ENCODE peak calls at places on chromosomes 3 and 15, in eight cellular contexts. One of them, this sample, is unnamed.

GRCh38 chr3:70861234-70861633 is 548.8 kb upstream of the MDFIC2 start:
- DNase-seq in neural progenitor cell: no peak
- DNase-seq in GM23248: peak; percentile 93
- DNase-seq in hepatocyte: no peak
- DNase-seq in GM23338: no peak
- DNase-seq in HCT116: no peak
- DNase-seq in SK-N-SH: no peak
- DNase-seq in PC-3: no peak
- DNase-seq in this sample: no peak

GRCh38 chr15:58951388-58952060 is 18.0 kb upstream of the SLTM start:
- DNase-seq in HCT116: peak; percentile 24
- DNase-seq in GM23338: no peak
- DNase-seq in hepatocyte: peak; percentile 15
- DNase-seq in neural progenitor cell: no peak
- DNase-seq in SK-N-SH: no peak
- DNase-seq in GM23248: peak; percentile 92
- DNase-seq in PC-3: peak; percentile 86
- DNase-seq in this sample: no peak

GRCh38 chr3:23071758-23072157 is 131.4 kb upstream of the UBE2E2 start:
- DNase-seq in SK-N-SH: no peak
- DNase-seq in neural progenitor cell: no peak
- DNase-seq in PC-3: no peak
- DNase-seq in hepatocyte: no peak
- DNase-seq in HCT116: no peak
- DNase-seq in GM23248: no peak
- DNase-seq in GM23338: no peak
- DNase-seq in this sample: no peak

GRCh38 chr15:80789836-80790235 is 10.7 kb downstream of the CEMIP start:
- DNase-seq in hepatocyte: no peak
- DNase-seq in GM23338: no peak
- DNase-seq in neural progenitor cell: no peak
- DNase-seq in HCT116: no peak
- DNase-seq in GM23248: no peak
- DNase-seq in PC-3: no peak
- DNase-seq in SK-N-SH: no peak
- DNase-seq in this sample: no peak

GRCh38 chr3:173865900-173866498 is 468.5 kb downstream of the NLGN1 start:
- DNase-seq in GM23338: peak; percentile 83
- DNase-seq in neural progenitor cell: no peak
- DNase-seq in PC-3: no peak
- DNase-seq in HCT116: no peak
- DNase-seq in hepatocyte: no peak
- DNase-seq in GM23248: no peak
- DNase-seq in SK-N-SH: no peak
- DNase-seq in this sample: peak; percentile 98

GRCh38 chr3:20056727-20057611 is 16.7 kb downstream of the KAT2B start:
- DNase-seq in neural progenitor cell: no peak
- DNase-seq in HCT116: no peak
- DNase-seq in GM23338: no peak
- DNase-seq in PC-3: peak; percentile 98
- DNase-seq in hepatocyte: peak; percentile 49
- DNase-seq in GM23248: peak; percentile 93
- DNase-seq in SK-N-SH: no peak
- DNase-seq in this sample: no peak

GRCh38 chr3:163878396-163878795 is 1199.9 kb downstream of the SI start:
- DNase-seq in SK-N-SH: no peak
- DNase-seq in GM23338: peak; percentile 54
- DNase-seq in GM23248: no peak
- DNase-seq in hepatocyte: no peak
- DNase-seq in PC-3: peak; percentile 21
- DNase-seq in HCT116: no peak
- DNase-seq in neural progenitor cell: peak; percentile 1
- DNase-seq in this sample: no peak

GRCh38 chr3:77142636-77143035 is 102.7 kb downstream of the ROBO2 start:
- DNase-seq in GM23248: no peak
- DNase-seq in HCT116: no peak
- DNase-seq in hepatocyte: no peak
- DNase-seq in SK-N-SH: no peak
- DNase-seq in GM23338: peak; percentile 7
- DNase-seq in PC-3: no peak
- DNase-seq in neural progenitor cell: no peak
- DNase-seq in this sample: no peak

GRCh38 chr15:61880079-61880478 is 180.2 kb downstream of the VPS13C start:
- DNase-seq in GM23248: no peak
- DNase-seq in PC-3: no peak
- DNase-seq in neural progenitor cell: no peak
- DNase-seq in SK-N-SH: no peak
- DNase-seq in HCT116: no peak
- DNase-seq in GM23338: no peak
- DNase-seq in hepatocyte: no peak
- DNase-seq in this sample: no peak

GRCh38 chr3:87549208-87549607 is 272.8 kb upstream of the POU1F1 start:
- DNase-seq in GM23338: no peak
- DNase-seq in SK-N-SH: no peak
- DNase-seq in HCT116: no peak
- DNase-seq in PC-3: no peak
- DNase-seq in neural progenitor cell: no peak
- DNase-seq in GM23248: no peak
- DNase-seq in hepatocyte: no peak
- DNase-seq in this sample: no peak

GRCh38 chr15:33152502-33153109 is 41.9 kb downstream of the FMN1 start:
- DNase-seq in hepatocyte: no peak
- DNase-seq in GM23338: no peak
- DNase-seq in neural progenitor cell: no peak
- DNase-seq in HCT116: no peak
- DNase-seq in GM23248: peak; percentile 17
- DNase-seq in PC-3: no peak
- DNase-seq in SK-N-SH: no peak
- DNase-seq in this sample: no peak

GRCh38 chr3:186932281-186933181 is 2.2 kb downstream of the ST6GAL1 start:
- DNase-seq in hepatocyte: no peak
- DNase-seq in neural progenitor cell: peak; percentile 39
- DNase-seq in GM23248: no peak
- DNase-seq in GM23338: no peak
- DNase-seq in PC-3: no peak
- DNase-seq in HCT116: no peak
- DNase-seq in SK-N-SH: no peak
- DNase-seq in this sample: no peak

GRCh38 chr15:39627456-39628130 is 46.7 kb downstream of the THBS1 start:
- DNase-seq in HCT116: no peak
- DNase-seq in SK-N-SH: no peak
- DNase-seq in GM23338: no peak
- DNase-seq in neural progenitor cell: no peak
- DNase-seq in GM23248: no peak
- DNase-seq in hepatocyte: no peak
- DNase-seq in PC-3: no peak
- DNase-seq in this sample: no peak

GRCh38 chr15:25486051-25486450 is 47.2 kb upstream of the UBE3A start:
- DNase-seq in GM23338: peak; percentile 21
- DNase-seq in HCT116: no peak
- DNase-seq in neural progenitor cell: no peak
- DNase-seq in SK-N-SH: no peak
- DNase-seq in hepatocyte: no peak
- DNase-seq in PC-3: no peak
- DNase-seq in GM23248: no peak
- DNase-seq in this sample: no peak

GRCh38 chr3:141070727-141071357 is 19.7 kb downstream of the SPSB4 start:
- DNase-seq in GM23338: peak; percentile 93
- DNase-seq in hepatocyte: no peak
- DNase-seq in neural progenitor cell: peak; percentile 70
- DNase-seq in SK-N-SH: peak; percentile 63
- DNase-seq in HCT116: no peak
- DNase-seq in GM23248: no peak
- DNase-seq in PC-3: no peak
- DNase-seq in this sample: no peak

GRCh38 chr3:185308126-185308754 is 54.4 kb upstream of the EHHADH start:
- DNase-seq in PC-3: peak; percentile 84
- DNase-seq in SK-N-SH: peak; percentile 44
- DNase-seq in hepatocyte: peak; percentile 69
- DNase-seq in GM23338: peak; percentile 95
- DNase-seq in HCT116: peak; percentile 51
- DNase-seq in GM23248: peak; percentile 56
- DNase-seq in neural progenitor cell: peak; percentile 79
- DNase-seq in this sample: peak; percentile 84

GRCh38 chr15:63514533-63514943 is 10.1 kb downstream of the USP3 start:
- DNase-seq in GM23248: peak; percentile 90
- DNase-seq in neural progenitor cell: no peak
- DNase-seq in SK-N-SH: no peak
- DNase-seq in PC-3: peak; percentile 81
- DNase-seq in GM23338: no peak
- DNase-seq in hepatocyte: no peak
- DNase-seq in HCT116: no peak
- DNase-seq in this sample: no peak

GRCh38 chr3:47283193-47283537 is 421 bp downstream of the KLHL18 start:
- DNase-seq in hepatocyte: no peak
- DNase-seq in GM23338: no peak
- DNase-seq in HCT116: no peak
- DNase-seq in PC-3: peak; percentile 13
- DNase-seq in SK-N-SH: no peak
- DNase-seq in GM23248: peak; percentile 43
- DNase-seq in neural progenitor cell: no peak
- DNase-seq in this sample: peak; percentile 24

GRCh38 chr3:124873241-124873640 is 13.9 kb downstream of the ITGB5 start:
- DNase-seq in neural progenitor cell: peak; percentile 24
- DNase-seq in hepatocyte: no peak
- DNase-seq in HCT116: no peak
- DNase-seq in PC-3: no peak
- DNase-seq in GM23248: no peak
- DNase-seq in SK-N-SH: no peak
- DNase-seq in GM23338: peak; percentile 58
- DNase-seq in this sample: no peak

GRCh38 chr3:52529376-52530333 is 4.0 kb downstream of the NT5DC2 start:
- DNase-seq in neural progenitor cell: no peak
- DNase-seq in hepatocyte: no peak
- DNase-seq in HCT116: no peak
- DNase-seq in GM23248: peak; percentile 42
- DNase-seq in PC-3: no peak
- DNase-seq in SK-N-SH: peak; percentile 90
- DNase-seq in GM23338: no peak
- DNase-seq in this sample: no peak

GRCh38 chr3:1251282-1252060 is 158.6 kb downstream of the CNTN6 start:
- DNase-seq in neural progenitor cell: no peak
- DNase-seq in PC-3: no peak
- DNase-seq in SK-N-SH: no peak
- DNase-seq in GM23338: peak; percentile 14
- DNase-seq in GM23248: peak; percentile 28
- DNase-seq in HCT116: no peak
- DNase-seq in hepatocyte: no peak
- DNase-seq in this sample: no peak

GRCh38 chr15:42151736-42152135 is 4.7 kb downstream of the PLA2G4F start:
- DNase-seq in GM23248: no peak
- DNase-seq in GM23338: no peak
- DNase-seq in hepatocyte: no peak
- DNase-seq in HCT116: no peak
- DNase-seq in SK-N-SH: no peak
- DNase-seq in PC-3: no peak
- DNase-seq in neural progenitor cell: no peak
- DNase-seq in this sample: no peak

GRCh38 chr3:188641076-188641475 is 487.1 kb downstream of the LPP start:
- DNase-seq in GM23248: no peak
- DNase-seq in GM23338: no peak
- DNase-seq in PC-3: no peak
- DNase-seq in SK-N-SH: no peak
- DNase-seq in hepatocyte: no peak
- DNase-seq in HCT116: no peak
- DNase-seq in neural progenitor cell: no peak
- DNase-seq in this sample: no peak
- TF ChIP-seq EZH2phosphoT487 in GM23248: no peak
- TF ChIP-seq EZH2phosphoT487 in GM23338: no peak
- TF ChIP-seq EZH2phosphoT487 in PC-3: no peak
- TF ChIP-seq EZH2phosphoT487 in SK-N-SH: no peak
- TF ChIP-seq EZH2phosphoT487 in hepatocyte: no peak
- TF ChIP-seq EZH2phosphoT487 in HCT116: no peak
- TF ChIP-seq EZH2phosphoT487 in neural progenitor cell: no peak
- TF ChIP-seq EZH2phosphoT487 in this sample: no peak

GRCh38 chr3:162391301-162391700 is 894.7 kb downstream of the OTOL1 start:
- DNase-seq in SK-N-SH: no peak
- DNase-seq in HCT116: no peak
- DNase-seq in GM23338: no peak
- DNase-seq in GM23248: peak; percentile 76
- DNase-seq in PC-3: peak; percentile 78
- DNase-seq in hepatocyte: no peak
- DNase-seq in neural progenitor cell: no peak
- DNase-seq in this sample: no peak
- H3K4me1 ChIP-seq in SK-N-SH: no peaks in the 10 kb centered on the region
- H3K4me1 ChIP-seq in HCT116: no peaks in the 10 kb centered on the region
- H3K4me1 ChIP-seq in GM23338: no peaks in the 10 kb centered on the region
- H3K4me1 ChIP-seq in GM23248: peaks cover 29% of the 10 kb centered on the region
- H3K4me1 ChIP-seq in PC-3: peaks cover 25% of the 10 kb centered on the region
- H3K4me1 ChIP-seq in hepatocyte: no peaks in the 10 kb centered on the region
- H3K4me1 ChIP-seq in neural progenitor cell: no peaks in the 10 kb centered on the region
- H3K4me1 ChIP-seq in this sample: no peaks in the 10 kb centered on the region

GRCh38 chr3:55484741-55485207 is 2.3 kb downstream of the WNT5A start:
- DNase-seq in neural progenitor cell: no peak
- DNase-seq in PC-3: peak; percentile 12
- DNase-seq in GM23338: peak; percentile 48
- DNase-seq in SK-N-SH: no peak
- DNase-seq in HCT116: no peak
- DNase-seq in GM23248: peak; percentile 48
- DNase-seq in hepatocyte: no peak
- DNase-seq in this sample: no peak
- H3K27me3 ChIP-seq in neural progenitor cell: peaks cover 97% of the 10 kb centered on the region
- H3K27me3 ChIP-seq in PC-3: no peaks in the 10 kb centered on the region
- H3K27me3 ChIP-seq in GM23338: peaks cover 93% of the 10 kb centered on the region
- H3K27me3 ChIP-seq in SK-N-SH: no peaks in the 10 kb centered on the region
- H3K27me3 ChIP-seq in HCT116: no peaks in the 10 kb centered on the region
- H3K27me3 ChIP-seq in GM23248: no peaks in the 10 kb centered on the region
- H3K27me3 ChIP-seq in hepatocyte: no peaks in the 10 kb centered on the region
- H3K27me3 ChIP-seq in this sample: no peaks in the 10 kb centered on the region

DNA sequence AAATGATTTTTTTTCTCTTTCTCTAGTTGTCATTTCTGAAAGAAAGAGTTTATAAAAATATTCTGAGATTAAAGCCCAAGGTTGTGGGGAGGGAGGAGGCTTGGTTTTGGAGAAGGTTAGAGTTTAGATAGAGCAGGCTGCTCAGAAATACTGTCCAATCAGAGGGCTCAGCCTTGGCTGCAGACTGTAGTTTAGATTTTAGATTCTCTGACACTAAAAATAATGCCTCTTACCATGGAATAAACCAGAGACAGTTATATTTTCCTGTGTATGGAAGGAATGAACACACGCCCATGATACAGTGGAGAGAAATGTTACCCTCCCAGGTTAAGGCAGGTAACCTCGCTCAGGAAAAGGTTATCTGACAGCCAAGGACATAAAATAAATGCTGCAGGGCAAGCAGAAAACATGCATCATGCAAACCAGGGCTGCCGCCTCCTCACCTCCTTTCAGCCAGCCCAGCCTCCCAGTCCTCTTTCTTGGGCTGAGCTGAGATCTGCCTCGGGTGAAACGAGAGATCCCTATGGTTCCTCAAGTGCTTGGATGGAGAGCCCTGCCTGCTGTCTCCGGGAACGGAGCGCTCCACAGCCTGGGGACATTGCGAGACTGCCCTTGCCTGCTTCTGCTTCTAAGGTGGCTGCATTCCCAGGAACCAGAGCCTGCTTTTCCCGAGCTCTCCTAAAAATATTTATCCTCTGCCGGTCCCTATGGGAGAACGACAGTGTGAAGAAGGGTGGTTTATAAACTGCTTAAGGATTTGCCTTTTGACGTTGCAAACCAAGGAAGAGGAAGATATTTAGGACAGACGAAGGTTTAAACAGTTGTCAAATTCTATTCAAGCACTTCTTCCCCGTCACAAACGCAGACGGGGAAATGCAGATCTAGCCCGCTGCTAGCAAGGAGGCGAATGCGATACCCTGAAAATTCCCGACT is 825 bp downstream of the NCEH1 start:
- DNase-seq in GM23338: peak; percentile 41
- DNase-seq in HCT116: no peak
- DNase-seq in PC-3: peak; percentile 36
- DNase-seq in neural progenitor cell: peak; percentile 52
- DNase-seq in hepatocyte: peak; percentile 49
- DNase-seq in GM23248: peak; percentile 77
- DNase-seq in SK-N-SH: peak; percentile 44
- DNase-seq in this sample: peak; percentile 28
- TF ChIP-seq EZH2phosphoT487 in GM23338: no peak
- TF ChIP-seq EZH2phosphoT487 in HCT116: no peak
- TF ChIP-seq EZH2phosphoT487 in PC-3: no peak
- TF ChIP-seq EZH2phosphoT487 in neural progenitor cell: no peak
- TF ChIP-seq EZH2phosphoT487 in hepatocyte: no peak
- TF ChIP-seq EZH2phosphoT487 in GM23248: no peak
- TF ChIP-seq EZH2phosphoT487 in SK-N-SH: no peak
- TF ChIP-seq EZH2phosphoT487 in this sample: no peak

This sample was measured in MM.1S.